ENCODE peak calls at places on chromosomes 3 and 15, in six cellular contexts. P is SK-N-SH, A is HepG2, H is HCT116, D is HL-60, G is GM12878. J is an unnamed sample.

GRCh38 chr3:170180107-170180951 is 1.2 kb downstream of the PHC3 start:
- DNase-seq in P (no peak), A (no peak), H (no peak), D (no peak), G (no peak), J (no peak)

GRCh38 chr3:113329757-113330156 is 111.5 kb downstream of the CFAP44 start:
- DNase-seq in P (no peak), A (no peak), H (no peak), D (no peak), G (no peak), J (no peak)

GRCh38 chr15:39556461-39556860 is 24.4 kb upstream of the THBS1 start:
- DNase-seq in P (no peak), A (no peak), H (no peak), D (no peak), G (no peak), J (no peak)

GRCh38 chr3:158631986-158632385 is 12.3 kb upstream of the GFM1 start:
- DNase-seq in P (no peak), A (no peak), H (no peak), D (no peak), G (no peak), J (no peak)

GRCh38 chr3:105805402-105805801 is 63.4 kb downstream of the CBLB start:
- DNase-seq in P (no peak), A (no peak), H (no peak), D (no peak), G (no peak), J (no peak)

GRCh38 chr15:95528920-95529319 is 801.6 kb upstream of the NR2F2 start:
- DNase-seq in P (no peak), A (no peak), H (no peak), D (no peak), G (no peak), J (no peak)

GRCh38 chr3:76735153-76735552 is 304.7 kb upstream of the ROBO2 start:
- DNase-seq in P (no peak), A (no peak), H (no peak), D (no peak), G (no peak), J (no peak)

GRCh38 chr3:50340404-50341329 is at the start of gene RASSF1:
- DNase-seq in P (no peak), A (no peak), H (no peak), D (peak), G (no peak), J (no peak)

GRCh38 chr3:171149717-171150116 is 123.2 kb upstream of the SLC2A2 start:
- DNase-seq in P (no peak), A (no peak), H (no peak), D (no peak), G (no peak), J (no peak)

GRCh38 chr3:139935866-139936817 is 1.2 kb downstream of the CLSTN2 start:
- DNase-seq in P (peak), A (no peak), H (no peak), D (no peak), G (no peak), J (no peak)

GRCh38 chr3:69848113-69848512 is 108.8 kb downstream of the MITF start:
- DNase-seq in P (no peak), A (no peak), H (no peak), D (no peak), G (no peak), J (no peak)

GRCh38 chr15:57423599-57424140 is 47.4 kb downstream of the CGNL1 start:
- DNase-seq in P (no peak), A (no peak), H (no peak), D (no peak), G (no peak), J (no peak)

GRCh38 chr15:57667171-57667924 is 39.2 kb upstream of the POLR2M start:
- DNase-seq in P (peak), A (peak), H (no peak), D (no peak), G (no peak), J (no peak)

GRCh38 chr3:49422379-49423248 is at the start of gene AMT:
- DNase-seq in P (peak), A (peak), H (no peak), D (no peak), G (no peak), J (no peak)

GRCh38 chr15:58528197-58528870 is 96.5 kb downstream of the LIPC start:
- DNase-seq in P (no peak), A (peak), H (no peak), D (no peak), G (no peak), J (no peak)

GRCh38 chr3:159635047-159635641 is 353.5 kb upstream of the IL12A start:
- DNase-seq in P (no peak), A (no peak), H (no peak), D (no peak), G (no peak), J (no peak)

GRCh38 chr3:159640220-159640619 is 348.4 kb upstream of the IL12A start:
- DNase-seq in P (no peak), A (no peak), H (no peak), D (no peak), G (no peak), J (no peak)

GRCh38 chr3:159634414-159634813 is 354.2 kb upstream of the IL12A start:
- DNase-seq in P (no peak), A (no peak), H (no peak), D (no peak), G (no peak), J (no peak)

GRCh38 chr3:159632847-159633246 is 355.8 kb upstream of the IL12A start:
- DNase-seq in P (no peak), A (no peak), H (no peak), D (no peak), G (no peak), J (no peak)

DNA sequence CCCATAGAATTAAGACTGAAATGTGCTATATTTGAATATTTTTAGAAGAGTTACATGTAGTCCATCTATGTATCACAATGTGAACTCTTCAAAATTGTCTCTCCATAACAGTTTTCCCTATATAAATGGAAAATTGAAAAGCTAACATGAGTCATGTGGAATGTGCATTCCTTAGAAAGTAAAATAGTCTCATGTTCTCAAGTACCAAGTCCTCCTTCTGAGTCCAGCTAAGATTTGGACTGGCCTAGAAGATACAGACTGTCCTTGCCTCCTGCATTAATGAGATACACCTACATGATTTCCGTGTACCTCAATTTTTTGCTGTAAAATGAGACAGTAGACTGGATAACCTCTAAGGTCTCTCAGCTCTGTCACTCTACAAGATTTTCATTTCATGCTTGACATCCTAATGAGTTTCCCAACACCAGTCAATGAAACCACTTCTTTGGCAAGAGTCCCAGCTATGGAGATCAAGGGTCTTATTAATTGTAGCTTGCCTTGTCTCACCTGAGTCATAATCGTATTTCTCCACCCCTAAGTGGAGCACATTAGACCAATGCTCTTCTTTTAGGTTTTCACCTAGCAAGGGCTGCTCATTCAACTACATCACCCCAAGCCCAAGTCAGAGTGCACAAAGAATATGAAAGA is 350.6 kb upstream of the IL12A start:
- DNase-seq in P (no peak), A (no peak), H (peak), D (no peak), G (no peak), J (no peak)
- TF ChIP-seq REST in P (no peak), A (no peak), H (no peak), D (no peak), G (no peak), J (no peak)

DNA sequence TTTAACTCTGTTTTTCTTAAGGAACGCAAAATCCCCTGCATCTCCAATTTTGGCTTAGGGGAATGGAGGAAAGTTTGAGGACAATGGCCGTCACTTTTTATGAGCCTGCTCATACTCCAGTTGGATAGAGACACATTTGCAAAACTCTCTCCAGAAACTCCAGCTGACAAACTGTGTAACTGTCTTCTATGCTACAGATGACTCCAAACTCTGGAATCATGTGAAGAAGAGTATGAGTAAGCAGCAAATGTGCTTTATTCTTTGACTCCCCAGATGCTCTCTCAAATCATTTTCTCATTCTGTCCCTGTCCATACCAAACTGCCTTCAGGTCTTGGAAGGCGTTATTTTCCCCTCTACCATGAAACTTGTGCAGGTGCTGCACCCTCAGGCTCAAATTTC is 226.5 kb upstream of the GPR149 start:
- DNase-seq in P (no peak), A (no peak), H (no peak), D (no peak), G (no peak), J (no peak)
- TF ChIP-seq REST in P (no peak), A (no peak), H (no peak), D (no peak), G (no peak), J (no peak)

GRCh38 chr3:151709847-151710246 is 23.9 kb upstream of the AADACL2 start:
- DNase-seq in P (no peak), A (no peak), H (no peak), D (no peak), G (no peak), J (no peak)
- TF ChIP-seq REST in P (no peak), A (no peak), H (no peak), D (no peak), G (no peak), J (no peak)

DNA sequence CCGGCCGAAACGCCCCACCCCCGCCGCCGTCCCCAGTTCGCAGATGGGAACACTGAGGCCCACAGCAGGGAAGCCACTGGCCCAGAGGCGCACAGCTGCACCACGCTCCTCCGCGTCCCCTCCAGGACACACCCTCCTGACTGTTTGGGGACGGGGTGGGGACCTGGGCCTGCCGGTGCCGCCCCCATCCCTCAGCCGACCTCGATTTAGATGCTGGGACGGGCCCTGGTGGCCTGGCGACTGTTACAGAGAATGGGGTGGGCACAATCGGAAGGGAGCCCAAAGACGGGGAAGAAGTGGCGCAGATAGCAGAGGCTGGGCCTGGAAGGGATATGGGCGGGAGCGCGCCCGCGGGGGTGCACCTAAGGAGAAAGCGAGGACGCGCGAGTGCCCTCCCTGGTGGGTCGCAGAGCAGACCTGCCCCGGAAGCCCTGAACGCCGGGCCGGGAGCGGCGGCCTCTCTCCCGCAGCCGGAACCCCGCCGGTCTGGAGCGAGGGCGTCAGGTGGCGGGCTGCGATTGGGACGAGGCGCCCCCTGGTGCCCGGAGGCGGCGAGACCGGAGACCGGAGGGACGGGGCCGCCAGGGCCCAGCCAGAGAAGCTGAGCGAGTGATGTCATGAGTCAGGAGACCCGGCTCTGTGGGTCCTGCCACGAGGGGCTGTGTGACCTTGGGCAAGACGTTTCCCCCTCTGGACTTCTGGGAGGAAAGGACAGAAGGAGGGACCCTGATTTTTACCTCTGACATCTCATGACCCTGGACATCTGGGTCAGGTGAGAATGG is 78.4 kb downstream of the IQSEC1 start:
- DNase-seq in P (peak), A (peak), H (peak), D (peak), G (no peak), J (peak)
- TF ChIP-seq REST in P (no peak), A (no peak), H (no peak), D (no peak), G (no peak), J (no peak)

GRCh38 chr15:71374607-71375352 is 259.5 kb downstream of the THSD4 start:
- DNase-seq in P (no peak), A (no peak), H (no peak), D (no peak), G (no peak), J (no peak)
- TF ChIP-seq REST in P (no peak), A (no peak), H (no peak), D (no peak), G (no peak), J (no peak)

DNA sequence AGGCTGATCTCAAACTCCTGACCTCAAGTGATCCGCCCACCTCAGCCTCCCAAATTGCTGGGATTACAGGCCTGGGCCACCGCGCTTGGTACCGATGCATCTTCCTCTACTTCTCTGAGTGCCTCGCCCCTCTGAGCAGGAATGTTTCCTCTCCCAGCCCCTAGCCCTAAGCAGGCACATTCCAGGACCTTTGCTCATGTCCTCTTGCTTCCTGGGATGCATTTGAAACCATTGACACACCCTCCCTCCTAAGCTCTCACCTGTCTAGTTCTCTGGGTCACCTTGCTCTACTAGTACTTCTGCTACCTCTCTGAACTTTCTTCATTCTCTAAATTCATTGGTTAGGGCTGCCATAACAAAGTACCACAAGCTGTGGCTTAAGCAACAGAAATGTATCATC is 17.9 kb upstream of the UACA start:
- DNase-seq in P (no peak), A (no peak), H (no peak), D (no peak), G (no peak), J (no peak)
- TF ChIP-seq REST in P (no peak), A (no peak), H (no peak), D (no peak), G (no peak), J (no peak)

GRCh38 chr3:156459434-156459833 is 95.5 kb downstream of the SSR3 start:
- DNase-seq in P (no peak), A (no peak), H (no peak), D (no peak), G (no peak), J (no peak)

GRCh38 chr3:156461889-156462288 is 93.0 kb downstream of the SSR3 start:
- DNase-seq in P (no peak), A (no peak), H (no peak), D (no peak), G (no peak), J (no peak)

GRCh38 chr3:156463123-156463522 is 91.8 kb downstream of the SSR3 start:
- DNase-seq in P (no peak), A (no peak), H (no peak), D (no peak), G (no peak), J (no peak)

GRCh38 chr3:156456771-156457224 is 98.1 kb downstream of the SSR3 start:
- DNase-seq in P (no peak), A (peak), H (no peak), D (no peak), G (no peak), J (no peak)

DNA sequence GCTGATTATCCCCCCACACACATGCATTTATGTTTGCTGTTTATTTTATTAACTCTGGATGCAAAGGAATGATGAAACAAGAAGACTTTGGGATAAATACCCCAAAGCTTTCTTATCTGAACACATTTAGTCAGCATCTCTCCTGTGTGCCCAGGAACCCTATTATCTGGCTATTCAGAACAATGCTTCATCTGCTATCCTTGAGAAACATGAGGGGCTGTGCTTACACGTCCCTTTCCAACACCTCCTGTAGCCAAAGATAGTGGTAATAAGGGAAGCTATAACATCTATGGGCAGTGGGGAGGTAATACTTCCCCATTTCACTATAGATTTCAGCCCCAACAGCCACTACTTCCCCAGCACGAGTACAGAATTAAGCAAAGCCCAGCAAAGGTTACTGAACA is 94.7 kb downstream of the SSR3 start:
- DNase-seq in P (no peak), A (no peak), H (no peak), D (no peak), G (no peak), J (no peak)
- TF ChIP-seq REST in P (no peak), A (no peak), H (no peak), D (no peak), G (no peak), J (no peak)